ENCODE peak calls at places on chromosomes 13 and 19, in ten cellular contexts. M, B, O, P, W, J, Y, X, E and K are unnamed samples.

GRCh38 chr13:100880166-100880565 is 205.6 kb upstream of the TMTC4 start:
- DNase-seq in X (no peak), J (no peak), E (no peak), M (no peak), O (no peak), Y (no peak), P (no peak), W (no peak), B (no peak), K (no peak)

GRCh38 chr13:114077938-114078335 is 54.5 kb downstream of the RASA3 start:
- DNase-seq in W (no peak), B (no peak), Y (no peak), E (no peak), O (no peak), X (no peak), P (no peak), M (no peak), J (no peak), K (no peak)

GRCh38 chr13:32581177-32581786 is 5.0 kb upstream of the PDS5B start:
- DNase-seq in Y (peak; percentile 40), M (no peak), O (peak; percentile 16), B (no peak), E (no peak), X (peak; percentile 0), W (no peak), P (no peak), J (peak; percentile 13), K (peak; percentile 54)

GRCh38 chr13:41610426-41610825 is 153.1 kb downstream of the RGCC start:
- DNase-seq in E (no peak), P (no peak), Y (no peak), M (no peak), J (no peak), O (no peak), W (peak; percentile 98), X (no peak), B (no peak), K (no peak)

GRCh38 chr13:91357613-91358383 is 10.3 kb downstream of the MIR17HG start:
- DNase-seq in O (no peak), Y (no peak), M (no peak), B (no peak), P (no peak), E (no peak), W (no peak), J (no peak), X (no peak), K (no peak)

GRCh38 chr13:72839831-72840426 is 58.0 kb downstream of the PIBF1 start:
- DNase-seq in W (no peak), P (no peak), J (peak; percentile 23), X (peak; percentile 28), B (peak; percentile 1), O (no peak), E (no peak), M (peak; percentile 86), Y (peak; percentile 39), K (peak; percentile 43)

GRCh38 chr13:79349011-79349410 is 57.0 kb downstream of the RBM26 start:
- DNase-seq in W (no peak), P (no peak), X (no peak), J (no peak), M (no peak), B (no peak), E (no peak), O (no peak), Y (no peak), K (no peak)

GRCh38 chr13:109126973-109127615 is 497.7 kb downstream of the MYO16 start:
- DNase-seq in E (no peak), J (no peak), B (no peak), M (no peak), W (no peak), X (no peak), O (no peak), Y (no peak), P (no peak), K (no peak)

GRCh38 chr13:42875448-42876269 is 94.3 kb downstream of the FAM216B start:
- DNase-seq in Y (no peak), W (no peak), O (no peak), X (no peak), M (peak; percentile 35), B (no peak), E (no peak), J (no peak), P (no peak), K (peak; percentile 30)

GRCh38 chr19:39411006-39411831 is 1.2 kb upstream of the PLEKHG2 start:
- DNase-seq in J (peak; percentile 42), P (no peak), Y (no peak), O (no peak), E (no peak), M (no peak), B (peak; percentile 57), W (no peak), X (no peak), K (no peak)

GRCh38 chr13:51838235-51838846 is 6.6 kb downstream of the TMEM272 start:
- DNase-seq in E (no peak), X (no peak), B (no peak), W (peak; percentile 40), O (peak; percentile 12), P (no peak), Y (no peak), J (no peak), M (no peak), K (no peak)

GRCh38 chr13:114019367-114019766 is 45.5 kb upstream of the C13orf46 start:
- DNase-seq in M (peak; percentile 71), X (no peak), O (no peak), Y (no peak), W (no peak), J (no peak), P (peak; percentile 21), B (no peak), E (peak; percentile 21), K (peak; percentile 48)

GRCh38 chr19:18590273-18591272 is 2.0 kb downstream of the REX1BD start:
- DNase-seq in W (peak; percentile 31), P (no peak), E (no peak), B (no peak), Y (no peak), X (no peak), M (peak; percentile 82), O (peak; percentile 9), J (no peak), K (peak; percentile 94)